ENCODE peak calls at places on chromosomes 16 and 17, in eight cellular contexts. F is lower leg skin; T is H9; M is dorsolateral prefrontal cortex; S is upper lobe of right lung; P is activated CD8-positive, alpha-beta memory T cell treated with anti-CD3 and anti-CD28 coated beads for 24 hours; D is fibroblast of mammary gland; H is H54. V is an unnamed sample.

GRCh38 chr17:38463451-38463858 is 35.2 kb downstream of the ARHGAP23 start:
- DNase-seq in P (no peak), F (peak), S (no peak), T (no peak), H (no peak), M (no peak), D (no peak), V (no peak)

GRCh38 chr17:58605470-58605869 is 86.4 kb downstream of the TEX14 start:
- DNase-seq in T (no peak), D (no peak), P (no peak), F (no peak), H (no peak), M (no peak), S (no peak), V (no peak)

GRCh38 chr17:75273968-75274708 is 3.1 kb upstream of the MIF4GD start:
- DNase-seq in H (peak), M (no peak), D (peak), P (no peak), T (no peak), F (no peak), S (no peak), V (no peak)

GRCh38 chr16:66695935-66696668 is 441 bp downstream of the CMTM4 start:
- DNase-seq in D (no peak), S (peak), M (no peak), F (peak), H (no peak), P (no peak), T (peak), V (peak)

GRCh38 chr16:12147681-12148479 is 171.3 kb downstream of the SNX29 start:
- DNase-seq in P (no peak), T (peak), H (no peak), S (no peak), F (no peak), D (no peak), M (no peak), V (no peak)

GRCh38 chr16:66238696-66239095 is 127.8 kb upstream of the CDH5 start:
- DNase-seq in F (no peak), T (no peak), P (no peak), M (no peak), D (no peak), H (no peak), S (no peak), V (no peak)

GRCh38 chr16:48949636-48950035 is 332.0 kb downstream of the CBLN1 start:
- DNase-seq in H (no peak), P (no peak), F (no peak), D (no peak), M (no peak), S (no peak), T (no peak), V (no peak)

GRCh38 chr17:47802341-47803022 is 19.1 kb downstream of the OSBPL7 start:
- DNase-seq in F (peak), M (no peak), T (peak), P (peak), H (peak), S (no peak), D (peak), V (no peak)

GRCh38 chr16:62883526-62883925 is 847.3 kb upstream of the CDH8 start:
- DNase-seq in P (no peak), F (no peak), D (no peak), T (no peak), M (no peak), S (no peak), H (no peak), V (no peak)

GRCh38 chr16:35391328-35391727 is 1931.9 kb downstream of the TP53TG3F start:
- DNase-seq in T (peak), S (no peak), H (no peak), D (peak), M (peak), F (no peak), P (no peak), V (no peak)

GRCh38 chr17:50219939-50220465 is 18.6 kb upstream of the COL1A1 start:
- DNase-seq in F (no peak), P (no peak), H (no peak), S (no peak), M (no peak), T (no peak), D (peak), V (no peak)

GRCh38 chr16:75420987-75421819 is 12.1 kb downstream of the CFDP1 start:
- DNase-seq in P (no peak), M (no peak), T (peak), D (peak), F (peak), H (no peak), S (peak), V (peak)

GRCh38 chr16:57791156-57791902 is 11.0 kb downstream of the KIFC3 start:
- DNase-seq in H (no peak), D (no peak), F (no peak), M (no peak), T (no peak), S (no peak), P (no peak), V (no peak)

GRCh38 chr17:28252436-28252835 is 66.6 kb upstream of the TMEM97 start:
- DNase-seq in F (no peak), P (no peak), M (no peak), D (peak), T (no peak), S (no peak), H (peak), V (no peak)

GRCh38 chr16:48597563-48598392 is 12.2 kb downstream of the N4BP1 start:
- DNase-seq in H (no peak), D (peak), T (no peak), M (no peak), F (no peak), P (no peak), S (no peak), V (no peak)

V was measured in type B pancreatic cell.